ENCODE peak calls at places on chromosomes 11 and 22, in ten cellular contexts. F, E, D, L, C, Z, N, A, R and X are unnamed samples.

GRCh38 chr11:60971520-60971919 is at the start of gene CD6:
- DNase-seq in L (no peak), D (no peak), A (no peak), N (no peak), E (no peak), F (no peak), R (no peak), C (no peak), Z (no peak), X (no peak)

GRCh38 chr22:27252282-27253049 is 549.1 kb downstream of the MN1 start:
- DNase-seq in L (peak; percentile 78), R (no peak), A (no peak), N (no peak), D (peak; percentile 51), C (no peak), E (peak; percentile 47), Z (no peak), F (peak; percentile 5), X (no peak)

GRCh38 chr11:70584786-70585545 is 186.6 kb downstream of the CTTN start:
- DNase-seq in D (no peak), N (no peak), F (no peak), C (peak; percentile 22), E (no peak), L (no peak), R (no peak), Z (no peak), A (no peak), X (no peak)

GRCh38 chr11:134542401-134543143 is 130.5 kb upstream of the B3GAT1 start:
- DNase-seq in Z (no peak), R (no peak), N (no peak), F (no peak), L (no peak), A (no peak), E (no peak), C (peak; percentile 18), D (no peak), X (no peak)

GRCh38 chr22:39723899-39724351 is 153.4 kb downstream of the CACNA1I start:
- DNase-seq in F (no peak), Z (no peak), E (no peak), C (peak; percentile 43), L (peak; percentile 50), N (no peak), A (no peak), R (no peak), D (peak; percentile 61), X (peak; percentile 83)

GRCh38 chr11:8290122-8290810 is 26.6 kb upstream of the LMO1 start:
- DNase-seq in L (no peak), F (no peak), Z (no peak), N (no peak), R (peak; percentile 9), A (no peak), C (peak; percentile 28), E (no peak), D (no peak), X (no peak)

GRCh38 chr11:27263046-27263445 is 100.0 kb downstream of the CCDC34 start:
- DNase-seq in C (no peak), Z (no peak), F (no peak), A (no peak), R (no peak), N (no peak), D (no peak), E (no peak), L (no peak), X (no peak)

GRCh38 chr22:26170795-26171194 is 1.5 kb downstream of the SEZ6L start:
- DNase-seq in A (peak; percentile 33), R (no peak), Z (no peak), D (no peak), C (no peak), F (no peak), N (no peak), E (no peak), L (no peak), X (peak; percentile 7)

GRCh38 chr11:120549346-120549745 is 37.8 kb downstream of the GRIK4 start:
- DNase-seq in Z (no peak), R (no peak), C (no peak), F (no peak), D (no peak), A (no peak), E (no peak), N (no peak), L (no peak), X (no peak)

GRCh38 chr11:14148653-14149273 is 186.2 kb downstream of the SPON1 start:
- DNase-seq in R (no peak), L (peak; percentile 44), E (peak; percentile 36), Z (no peak), C (no peak), A (no peak), N (no peak), F (no peak), D (no peak), X (peak; percentile 17)

GRCh38 chr22:48803993-48804810 is 1023.5 kb downstream of the BRD1 start:
- DNase-seq in L (no peak), A (no peak), D (no peak), Z (no peak), N (no peak), R (no peak), F (no peak), C (no peak), E (no peak), X (no peak)

GRCh38 chr22:24985824-24986214 is 33.3 kb downstream of the KIAA1671 start:
- DNase-seq in A (peak; percentile 41), D (no peak), L (peak; percentile 10), E (peak; percentile 99), R (no peak), F (no peak), N (no peak), Z (no peak), C (no peak), X (no peak)

GRCh38 chr11:26950260-26950719 is 43.6 kb upstream of the FIBIN start:
- DNase-seq in A (no peak), D (no peak), Z (no peak), L (peak; percentile 94), C (peak; percentile 68), R (no peak), F (no peak), E (no peak), N (no peak), X (no peak)

GRCh38 chr11:29268733-29269132 is 748.1 kb downstream of the KCNA4 start:
- DNase-seq in C (no peak), N (no peak), D (no peak), F (no peak), Z (no peak), L (no peak), E (no peak), A (no peak), R (no peak), X (no peak)

GRCh38 chr11:29271616-29272015 is 745.2 kb downstream of the KCNA4 start:
- DNase-seq in E (peak; percentile 54), R (no peak), F (no peak), A (no peak), D (no peak), Z (no peak), N (no peak), L (peak; percentile 10), C (no peak), X (no peak)

DNA sequence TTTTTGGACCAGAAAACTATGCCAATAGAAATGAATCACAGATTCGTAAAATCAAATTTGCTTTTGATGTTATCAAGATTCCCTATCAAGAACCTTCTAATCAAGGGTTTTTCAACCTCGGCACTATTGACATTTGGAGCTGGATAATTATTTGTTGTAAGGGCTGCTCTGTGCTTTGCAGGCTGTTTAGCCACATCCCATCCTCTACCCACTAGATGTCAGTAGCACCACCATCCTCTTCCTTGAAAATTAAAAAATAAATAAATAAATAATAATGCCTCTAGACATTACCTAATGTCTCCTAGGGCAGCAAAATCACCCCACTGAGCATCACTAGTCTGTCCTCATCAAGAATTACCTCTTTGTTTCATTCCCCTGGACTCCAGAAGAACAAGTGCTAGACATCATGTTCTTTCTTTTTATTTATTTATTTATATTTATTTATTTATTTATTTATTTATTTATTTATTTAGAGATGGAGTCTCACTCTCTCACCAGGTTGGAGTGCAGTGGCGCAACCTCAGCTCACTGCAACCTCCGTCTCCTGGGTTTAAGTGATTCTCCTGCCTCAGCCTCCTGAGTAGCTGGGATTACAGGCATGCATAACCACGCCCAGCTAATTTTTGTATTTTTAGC is 744.7 kb downstream of the KCNA4 start:
- DNase-seq in C (no peak), R (no peak), D (no peak), L (peak; percentile 55), A (no peak), N (no peak), F (no peak), E (peak; percentile 59), Z (no peak), X (no peak)
- TF ChIP-seq POLR2A in C (no peak), R (no peak), D (no peak), L (no peak), A (no peak), N (no peak), F (no peak), E (no peak), Z (no peak), X (no peak)

DNA sequence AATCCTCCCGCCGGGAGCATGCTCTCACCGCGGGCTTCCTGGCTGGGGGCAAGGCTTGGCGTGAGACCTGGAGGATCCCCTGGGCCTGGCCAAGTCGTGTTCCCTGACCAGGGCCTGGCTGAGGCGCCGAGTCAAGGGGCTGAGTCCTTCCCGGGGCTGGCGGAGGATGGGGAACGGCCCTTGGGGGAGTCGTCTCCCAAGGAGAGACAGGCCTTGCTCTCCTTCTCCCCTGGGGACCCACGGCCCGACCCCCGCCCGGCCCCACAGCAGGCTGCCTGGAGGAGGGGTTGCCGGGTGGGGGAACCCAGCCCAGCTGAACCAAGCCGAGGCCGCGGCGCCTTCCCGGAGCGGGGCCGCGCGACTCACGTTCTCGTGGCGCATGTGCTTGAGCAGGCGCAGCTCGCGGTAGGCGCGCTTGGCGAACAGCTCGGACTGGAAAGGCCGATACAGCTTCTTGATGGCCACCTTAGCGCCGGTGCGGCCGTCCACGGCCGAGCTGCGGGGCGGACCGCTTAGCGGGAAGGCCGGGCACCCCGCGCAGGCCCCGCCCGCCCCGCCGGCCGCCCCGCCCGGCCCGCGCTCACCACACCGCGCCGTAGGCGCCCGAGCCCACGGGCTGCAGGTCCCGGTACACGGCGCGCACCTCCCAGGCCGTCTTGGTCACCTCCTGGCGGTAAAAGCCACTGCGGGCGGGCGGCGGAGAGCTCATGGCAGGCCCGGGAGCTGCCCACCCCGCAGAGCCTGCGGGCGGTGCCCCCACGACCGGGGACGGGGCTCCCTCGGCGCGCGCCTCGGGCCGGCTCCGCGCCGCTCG is 475 bp downstream of the MAPK12 start:
- DNase-seq in F (no peak), N (no peak), D (no peak), E (peak; percentile 54), L (peak; percentile 67), C (no peak), A (no peak), R (no peak), Z (no peak), X (peak; percentile 56)
- TF ChIP-seq POLR2A in F (no peak), N (no peak), D (no peak), E (no peak), L (no peak), C (no peak), A (no peak), R (no peak), Z (no peak), X (no peak)

GRCh38 chr11:66368484-66368883 is 3.1 kb downstream of the SLC29A2 start:
- DNase-seq in E (no peak), A (no peak), Z (no peak), L (no peak), D (no peak), N (no peak), R (no peak), C (no peak), F (no peak), X (no peak)
- TF ChIP-seq POLR2A in E (no peak), A (no peak), Z (no peak), L (no peak), D (no peak), N (no peak), R (no peak), C (no peak), F (no peak), X (no peak)

GRCh38 chr22:41780714-41781507 is 19.6 kb upstream of the CCDC134 start:
- DNase-seq in E (peak; percentile 49), R (no peak), Z (no peak), A (peak; percentile 53), D (no peak), L (peak; percentile 63), F (peak; percentile 20), N (no peak), C (peak; percentile 53), X (peak; percentile 39)
- TF ChIP-seq POLR2A in E (no peak), R (no peak), Z (no peak), A (no peak), D (no peak), L (no peak), F (no peak), N (no peak), C (no peak), X (no peak)